ENCODE peak calls at places on chromosomes 13 and 19, in four cellular contexts. One of them, this sample, is unnamed.

GRCh38 chr13:40446365-40446764 is 220.1 kb downstream of the FOXO1 start:
- DNase-seq in caudate nucleus: no peak
- DNase-seq in A549: no peak
- DNase-seq in uterus: no peak
- DNase-seq in this sample: no peak

GRCh38 chr13:32330438-32330837 is 15.1 kb downstream of the BRCA2 start:
- DNase-seq in uterus: no peak
- DNase-seq in A549: no peak
- DNase-seq in caudate nucleus: no peak
- DNase-seq in this sample: peak

GRCh38 chr13:40981361-40981760 is 37.8 kb downstream of the ELF1 start:
- DNase-seq in A549: no peak
- DNase-seq in caudate nucleus: no peak
- DNase-seq in uterus: no peak
- DNase-seq in this sample: no peak

GRCh38 chr13:76667551-76667950 is 218.7 kb downstream of the KCTD12 start:
- DNase-seq in uterus: no peak
- DNase-seq in A549: no peak
- DNase-seq in caudate nucleus: no peak
- DNase-seq in this sample: peak

GRCh38 chr13:28282451-28282850 is 144.1 kb downstream of the PAN3 start:
- DNase-seq in A549: no peak
- DNase-seq in uterus: no peak
- DNase-seq in caudate nucleus: no peak
- DNase-seq in this sample: no peak

GRCh38 chr13:110283661-110284516 is 23.1 kb downstream of the COL4A1 start:
- DNase-seq in A549: no peak
- DNase-seq in caudate nucleus: no peak
- DNase-seq in uterus: no peak
- DNase-seq in this sample: no peak

GRCh38 chr19:35436477-35437141 is 11.4 kb upstream of the FFAR2 start:
- DNase-seq in A549: no peak
- DNase-seq in uterus: peak
- DNase-seq in caudate nucleus: no peak
- DNase-seq in this sample: peak

GRCh38 chr19:7109678-7110289 is 40.3 kb downstream of the ZNF557 start:
- DNase-seq in caudate nucleus: no peak
- DNase-seq in uterus: no peak
- DNase-seq in A549: no peak
- DNase-seq in this sample: no peak

GRCh38 chr19:49064029-49064629 is 489 bp downstream of the NTF4 start:
- DNase-seq in caudate nucleus: no peak
- DNase-seq in A549: no peak
- DNase-seq in uterus: no peak
- DNase-seq in this sample: peak

GRCh38 chr13:51034906-51035305 is 76.2 kb downstream of the C13orf42 start:
- DNase-seq in uterus: no peak
- DNase-seq in A549: no peak
- DNase-seq in caudate nucleus: no peak
- DNase-seq in this sample: no peak

GRCh38 chr13:23959231-23959862 is 62.0 kb upstream of the C1QTNF9B start:
- DNase-seq in caudate nucleus: no peak
- DNase-seq in uterus: no peak
- DNase-seq in A549: no peak
- DNase-seq in this sample: no peak

GRCh38 chr13:86892330-86892729 is 778.8 kb upstream of the SLITRK5 start:
- DNase-seq in caudate nucleus: no peak
- DNase-seq in uterus: no peak
- DNase-seq in A549: no peak
- DNase-seq in this sample: no peak

GRCh38 chr13:113862766-113863510 is 938 bp downstream of the GAS6 start:
- DNase-seq in A549: peak
- DNase-seq in caudate nucleus: peak
- DNase-seq in uterus: peak
- DNase-seq in this sample: peak

GRCh38 chr19:34082289-34083077 is 89.8 kb upstream of the LSM14A start:
- DNase-seq in caudate nucleus: no peak
- DNase-seq in A549: no peak
- DNase-seq in uterus: no peak
- DNase-seq in this sample: no peak

GRCh38 chr19:31825134-31826094 is 476.2 kb upstream of the TSHZ3 start:
- DNase-seq in caudate nucleus: no peak
- DNase-seq in A549: no peak
- DNase-seq in uterus: no peak
- DNase-seq in this sample: no peak

GRCh38 chr13:48492123-48493075 is 40.5 kb downstream of the RCBTB2 start:
- DNase-seq in uterus: peak
- DNase-seq in caudate nucleus: no peak
- DNase-seq in A549: no peak
- DNase-seq in this sample: no peak

GRCh38 chr19:48556163-48556562 is 4.2 kb downstream of the SULT2B1 start:
- DNase-seq in caudate nucleus: no peak
- DNase-seq in uterus: no peak
- DNase-seq in A549: peak
- DNase-seq in this sample: peak

GRCh38 chr19:16085115-16085514 is 8.8 kb downstream of the TPM4 start:
- DNase-seq in uterus: no peak
- DNase-seq in caudate nucleus: no peak
- DNase-seq in A549: no peak
- DNase-seq in this sample: no peak

GRCh38 chr19:16088985-16089846 is 12.9 kb downstream of the TPM4 start:
- DNase-seq in caudate nucleus: no peak
- DNase-seq in uterus: no peak
- DNase-seq in A549: no peak
- DNase-seq in this sample: no peak

GRCh38 chr19:16087940-16088339 is 11.6 kb downstream of the TPM4 start:
- DNase-seq in uterus: no peak
- DNase-seq in A549: no peak
- DNase-seq in caudate nucleus: no peak
- DNase-seq in this sample: no peak

GRCh38 chr19:16091546-16092475 is 15.5 kb downstream of the TPM4 start:
- DNase-seq in uterus: no peak
- DNase-seq in A549: no peak
- DNase-seq in caudate nucleus: no peak
- DNase-seq in this sample: no peak

DNA sequence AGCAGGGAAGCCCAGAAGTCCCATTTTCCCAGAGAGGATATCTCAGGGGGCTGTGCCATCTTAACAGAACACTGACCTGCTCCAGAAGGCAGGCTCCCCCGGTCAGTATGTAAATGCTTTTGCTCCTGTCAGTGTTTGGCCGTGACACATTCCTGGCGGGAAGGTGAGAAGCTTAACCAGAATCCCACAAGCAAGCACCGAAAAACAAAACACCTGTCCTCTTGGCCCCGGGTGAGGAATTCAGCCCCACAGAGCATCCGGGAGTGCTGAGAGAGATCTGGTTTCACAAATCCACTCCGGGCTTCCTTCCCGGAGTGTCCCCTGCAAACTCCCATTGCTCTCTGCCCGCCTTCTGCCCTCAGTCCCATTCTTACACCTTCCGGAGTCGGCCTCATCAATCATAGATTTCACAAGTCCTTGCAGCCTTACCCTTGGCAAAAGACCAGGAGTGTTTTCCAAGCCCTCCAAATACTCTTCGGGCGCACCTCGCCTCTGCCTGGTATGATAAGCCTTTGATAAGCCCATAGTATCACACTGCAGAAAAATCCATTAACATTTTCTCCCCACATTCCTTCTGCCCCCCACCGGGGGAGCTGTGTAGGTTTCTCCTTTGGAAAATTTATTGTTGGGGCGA is 12.2 kb downstream of the TPM4 start:
- DNase-seq in uterus: no peak
- DNase-seq in caudate nucleus: no peak
- DNase-seq in A549: no peak
- DNase-seq in this sample: no peak
- H3K27ac ChIP-seq in uterus: peak
- H3K27ac ChIP-seq in caudate nucleus: no peak
- H3K27ac ChIP-seq in A549: peak
- H3K27ac ChIP-seq in this sample: peak

GRCh38 chr19:37997911-37998344 is 90.9 kb downstream of the SIPA1L3 start:
- DNase-seq in caudate nucleus: no peak
- DNase-seq in A549: peak
- DNase-seq in uterus: no peak
- DNase-seq in this sample: peak
- H3K27ac ChIP-seq in caudate nucleus: no peak
- H3K27ac ChIP-seq in A549: peak
- H3K27ac ChIP-seq in uterus: no peak
- H3K27ac ChIP-seq in this sample: peak

GRCh38 chr19:3361384-3362216 is 4.8 kb upstream of the NFIC start:
- DNase-seq in caudate nucleus: peak
- DNase-seq in uterus: no peak
- DNase-seq in A549: no peak
- DNase-seq in this sample: no peak
- H3K27ac ChIP-seq in caudate nucleus: peak
- H3K27ac ChIP-seq in uterus: peak
- H3K27ac ChIP-seq in A549: peak
- H3K27ac ChIP-seq in this sample: peak

GRCh38 chr13:98201178-98201577 is 24.1 kb upstream of the RNF113B start:
- DNase-seq in caudate nucleus: no peak
- DNase-seq in A549: no peak
- DNase-seq in uterus: no peak
- DNase-seq in this sample: no peak

GRCh38 chr13:98198683-98199082 is 21.6 kb upstream of the RNF113B start:
- DNase-seq in uterus: no peak
- DNase-seq in A549: no peak
- DNase-seq in caudate nucleus: no peak
- DNase-seq in this sample: no peak

GRCh38 chr13:98202026-98202425 is 25.0 kb upstream of the RNF113B start:
- DNase-seq in A549: no peak
- DNase-seq in uterus: no peak
- DNase-seq in caudate nucleus: no peak
- DNase-seq in this sample: no peak

GRCh38 chr13:98200211-98200878 is 23.3 kb upstream of the RNF113B start:
- DNase-seq in caudate nucleus: no peak
- DNase-seq in A549: no peak
- DNase-seq in uterus: no peak
- DNase-seq in this sample: no peak

DNA sequence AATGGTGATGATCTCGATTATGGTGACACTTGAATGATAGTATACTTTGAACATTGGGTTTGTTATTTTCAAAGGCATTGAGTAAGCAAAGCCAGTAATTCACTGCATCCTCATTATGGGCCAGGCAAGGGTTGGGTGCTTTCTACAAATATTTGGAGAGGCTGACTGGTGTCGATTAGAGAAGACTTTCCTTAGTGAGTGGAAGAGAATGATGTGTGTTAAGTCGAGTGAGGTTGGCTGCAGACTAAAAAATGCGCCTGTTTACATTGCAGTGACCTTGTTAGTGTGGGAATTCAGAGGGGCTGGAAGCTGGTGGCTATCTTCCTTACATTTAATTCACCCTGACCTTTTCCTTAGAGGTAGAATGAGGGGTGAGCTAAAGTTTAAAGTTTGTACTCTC is 22.4 kb upstream of the RNF113B start:
- DNase-seq in uterus: no peak
- DNase-seq in caudate nucleus: no peak
- DNase-seq in A549: no peak
- DNase-seq in this sample: no peak
- H3K27ac ChIP-seq in uterus: no peak
- H3K27ac ChIP-seq in caudate nucleus: no peak
- H3K27ac ChIP-seq in A549: no peak
- H3K27ac ChIP-seq in this sample: no peak

This sample was measured in RWPE1.